ENCODE peak calls at places on chromosome 5, in six cellular contexts. C is fibroblast of lung, L is cardiac muscle cell, N is tibial nerve, I is adipocyte, Q is DND-41. U is an unnamed sample. For H3K27me3, the result is how much of the 10 kb centered on the place peaks cover.

GRCh38 chr5:132385321-132386105 is 16.0 kb downstream of the SLC22A5 start:
- DNase-seq in C (peak), L (peak), N (no peak), I (peak), Q (peak), U (no peak)

GRCh38 chr5:6252581-6252980 is 125.8 kb downstream of the MED10 start:
- DNase-seq in C (no peak), L (no peak), N (no peak), I (no peak), Q (no peak), U (no peak)

GRCh38 chr5:131514316-131515275 is 120.4 kb downstream of the RAPGEF6 start:
- DNase-seq in C (no peak), L (no peak), N (no peak), I (no peak), Q (peak), U (no peak)

GRCh38 chr5:96243862-96244261 is 189.2 kb downstream of the PCSK1 start:
- DNase-seq in C (no peak), L (no peak), N (no peak), I (peak), Q (no peak), U (no peak)

GRCh38 chr5:115423541-115423940 is 121.0 kb downstream of the FEM1C start:
- DNase-seq in C (no peak), L (peak), N (peak), I (no peak), Q (no peak), U (no peak)

GRCh38 chr5:139639619-139640431 is 8.3 kb upstream of the CXXC5 start:
- DNase-seq in C (no peak), L (no peak), N (no peak), I (no peak), Q (peak), U (no peak)

GRCh38 chr5:57348376-57348775 is 134.2 kb downstream of the ACTBL2 start:
- DNase-seq in C (no peak), L (no peak), N (no peak), I (no peak), Q (no peak), U (no peak)

GRCh38 chr5:132998553-132998952 is 27.8 kb downstream of the ZCCHC10 start:
- DNase-seq in C (no peak), L (no peak), N (no peak), I (no peak), Q (no peak), U (no peak)

GRCh38 chr5:90709323-90710148 is 150.9 kb downstream of the ADGRV1 start:
- DNase-seq in C (peak), L (peak), N (no peak), I (peak), Q (peak), U (no peak)

GRCh38 chr5:91049800-91050199 is 333.3 kb downstream of the ARRDC3 start:
- DNase-seq in C (peak), L (no peak), N (no peak), I (peak), Q (no peak), U (peak)

GRCh38 chr5:14197056-14197455 is 53.9 kb downstream of the TRIO start:
- DNase-seq in C (no peak), L (no peak), N (no peak), I (no peak), Q (no peak), U (no peak)

GRCh38 chr5:96687812-96688453 is 25.8 kb downstream of the CAST start:
- DNase-seq in C (peak), L (peak), N (no peak), I (peak), Q (no peak), U (no peak)

GRCh38 chr5:171418982-171419662 is at the start of gene FGF18:
- DNase-seq in C (peak), L (peak), N (no peak), I (peak), Q (peak), U (no peak)

GRCh38 chr5:169091396-169091980 is 209.5 kb downstream of the SLIT3 start:
- DNase-seq in C (no peak), L (no peak), N (no peak), I (no peak), Q (no peak), U (no peak)

GRCh38 chr5:80151890-80152289 is 104.0 kb downstream of the SERINC5 start:
- DNase-seq in C (no peak), L (no peak), N (no peak), I (no peak), Q (no peak), U (no peak)

GRCh38 chr5:90131734-90132133 is 277.8 kb downstream of the CETN3 start:
- DNase-seq in C (no peak), L (no peak), N (no peak), I (peak), Q (no peak), U (no peak)

GRCh38 chr5:88660326-88660946 is 222.5 kb downstream of the MEF2C start:
- DNase-seq in C (no peak), L (no peak), N (no peak), I (no peak), Q (no peak), U (no peak)

GRCh38 chr5:154519375-154519774 is 41.3 kb upstream of the HAND1 start:
- DNase-seq in C (peak), L (no peak), N (no peak), I (peak), Q (no peak), U (no peak)

GRCh38 chr5:93423333-93423714 is 157.7 kb downstream of the NR2F1-AS1 start:
- DNase-seq in C (no peak), L (no peak), N (no peak), I (no peak), Q (no peak), U (no peak)

GRCh38 chr5:148663509-148663908 is 9.2 kb upstream of the HTR4 start:
- DNase-seq in C (no peak), L (no peak), N (no peak), I (no peak), Q (no peak), U (no peak)

GRCh38 chr5:124649548-124650501 is 96.6 kb downstream of the ZNF608 start:
- DNase-seq in C (peak), L (peak), N (peak), I (peak), Q (peak), U (peak)

GRCh38 chr5:55303238-55303690 is 4.2 kb downstream of the DHX29 start:
- DNase-seq in C (peak), L (no peak), N (no peak), I (peak), Q (no peak), U (peak)

GRCh38 chr5:67299317-67299716 is 102.7 kb upstream of the CD180 start:
- DNase-seq in C (peak), L (no peak), N (no peak), I (no peak), Q (no peak), U (no peak)

GRCh38 chr5:112353678-112354077 is 65.4 kb downstream of the EPB41L4A start:
- DNase-seq in C (no peak), L (no peak), N (no peak), I (no peak), Q (no peak), U (no peak)

GRCh38 chr5:90547072-90547536 is 11.5 kb upstream of the ADGRV1 start:
- DNase-seq in C (no peak), L (no peak), N (no peak), I (no peak), Q (no peak), U (no peak)

GRCh38 chr5:138754699-138755057 is 1.5 kb downstream of the CTNNA1 start:
- DNase-seq in C (no peak), L (no peak), N (no peak), I (no peak), Q (no peak), U (no peak)

GRCh38 chr5:180589771-180590542 is 1.3 kb downstream of the SCGB3A1 start:
- DNase-seq in C (no peak), L (no peak), N (no peak), I (peak), Q (no peak), U (no peak)

GRCh38 chr5:74122175-74122574 is 496.2 kb downstream of the ARHGEF28 start:
- DNase-seq in C (no peak), L (no peak), N (no peak), I (no peak), Q (no peak), U (no peak)

GRCh38 chr5:1108008-1108864 is 3.6 kb downstream of the SLC12A7 start:
- DNase-seq in C (no peak), L (no peak), N (no peak), I (no peak), Q (no peak), U (no peak)

GRCh38 chr5:1107167-1108007 is 4.5 kb downstream of the SLC12A7 start:
- DNase-seq in C (no peak), L (no peak), N (no peak), I (no peak), Q (no peak), U (no peak)

GRCh38 chr5:1105350-1106265 is 6.3 kb downstream of the SLC12A7 start:
- DNase-seq in C (no peak), L (no peak), N (no peak), I (no peak), Q (peak), U (no peak)

GRCh38 chr5:1104327-1105006 is 7.4 kb downstream of the SLC12A7 start:
- DNase-seq in C (no peak), L (no peak), N (no peak), I (no peak), Q (no peak), U (no peak)

DNA sequence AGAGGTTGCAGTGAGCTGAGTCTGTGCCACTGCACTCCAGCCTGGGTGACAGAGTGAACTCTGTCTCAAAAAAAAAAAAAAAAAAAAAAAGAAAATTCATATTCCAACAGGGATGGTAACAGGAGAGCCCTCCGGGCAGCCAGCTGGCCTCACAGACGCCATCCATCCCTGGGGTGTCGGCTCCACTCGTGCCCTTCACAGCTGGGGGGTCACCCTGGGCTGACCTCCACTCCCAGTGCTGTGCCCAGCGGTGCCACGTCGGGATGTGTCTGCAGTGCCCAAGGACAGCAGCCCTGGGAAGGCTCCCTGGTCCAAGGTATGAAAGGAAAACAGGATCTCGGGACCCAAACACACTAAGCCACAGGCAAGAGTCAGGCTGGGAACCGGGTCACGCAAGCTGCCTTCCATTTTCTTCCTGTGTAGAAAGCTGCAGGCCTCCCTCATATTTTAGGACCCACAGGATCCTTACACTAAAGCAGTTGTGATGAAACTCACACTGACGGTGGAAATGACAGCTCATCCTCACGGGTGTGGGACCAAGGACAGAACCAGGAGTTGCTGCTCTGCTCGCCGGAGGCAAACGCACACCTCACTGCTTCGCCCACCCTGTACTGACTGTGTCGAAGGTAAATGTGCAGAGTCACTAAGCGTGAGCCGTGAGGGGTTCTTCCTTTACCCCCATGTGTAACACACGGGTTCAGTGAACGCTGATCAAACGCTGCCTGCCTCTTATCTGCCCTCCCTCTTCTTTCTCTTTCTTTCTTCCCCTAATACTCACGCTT is 5.3 kb downstream of the SLC12A7 start:
- DNase-seq in C (no peak), L (no peak), N (no peak), I (no peak), Q (no peak), U (no peak)
- H3K4me3 ChIP-seq in C (no peak), L (no peak), N (no peak), I (no peak), Q (no peak), U (no peak)

DNA sequence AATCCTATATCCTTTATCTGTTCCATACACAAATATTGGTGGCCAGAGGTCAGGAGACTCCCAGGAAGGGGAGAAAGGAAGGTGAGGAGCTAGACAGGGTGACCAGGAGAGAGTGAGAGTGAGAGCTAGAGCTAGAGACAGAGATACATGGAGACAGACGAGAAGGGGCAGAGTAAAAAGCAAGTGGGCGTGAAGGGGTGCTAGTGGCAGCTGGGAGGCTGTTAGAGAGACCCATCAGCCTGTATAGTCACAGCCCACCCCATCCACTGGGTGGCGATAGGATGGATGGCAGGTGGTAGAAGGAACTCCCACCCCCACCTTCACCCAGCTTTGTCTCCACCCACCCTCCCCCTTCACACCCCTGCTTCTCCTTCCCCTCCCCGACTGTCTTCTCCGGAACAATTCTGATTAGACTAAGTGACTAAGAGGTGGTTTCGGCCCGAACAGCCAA is 32.8 kb downstream of the PCDH1 start:
- DNase-seq in C (no peak), L (no peak), N (no peak), I (no peak), Q (peak), U (no peak)
- H3K27me3 ChIP-seq in C (under half), L (under half), N (under half), I (under half), Q (under half), U (under half)

GRCh38 chr5:42756630-42757601 is at the start of gene CCDC152:
- DNase-seq in C (peak), L (peak), N (no peak), I (no peak), Q (no peak), U (no peak)
- H3K4me3 ChIP-seq in C (peak), L (peak), N (peak), I (peak), Q (no peak), U (peak)

GRCh38 chr5:176868731-176869130 is 30.4 kb downstream of the HK3 start:
- DNase-seq in C (no peak), L (no peak), N (no peak), I (no peak), Q (no peak), U (no peak)
- H3K27me3 ChIP-seq in C (under half), L (under half), N (under half), I (under half), Q (under half), U (under half)

GRCh38 chr5:147573171-147573570 is 63.3 kb upstream of the DPYSL3 start:
- DNase-seq in C (no peak), L (no peak), N (no peak), I (no peak), Q (no peak), U (no peak)

GRCh38 chr5:147575598-147575997 is 65.7 kb upstream of the DPYSL3 start:
- DNase-seq in C (no peak), L (no peak), N (no peak), I (no peak), Q (no peak), U (no peak)

GRCh38 chr5:147576646-147577535 is 67.0 kb upstream of the DPYSL3 start:
- DNase-seq in C (peak), L (peak), N (peak), I (peak), Q (no peak), U (no peak)

DNA sequence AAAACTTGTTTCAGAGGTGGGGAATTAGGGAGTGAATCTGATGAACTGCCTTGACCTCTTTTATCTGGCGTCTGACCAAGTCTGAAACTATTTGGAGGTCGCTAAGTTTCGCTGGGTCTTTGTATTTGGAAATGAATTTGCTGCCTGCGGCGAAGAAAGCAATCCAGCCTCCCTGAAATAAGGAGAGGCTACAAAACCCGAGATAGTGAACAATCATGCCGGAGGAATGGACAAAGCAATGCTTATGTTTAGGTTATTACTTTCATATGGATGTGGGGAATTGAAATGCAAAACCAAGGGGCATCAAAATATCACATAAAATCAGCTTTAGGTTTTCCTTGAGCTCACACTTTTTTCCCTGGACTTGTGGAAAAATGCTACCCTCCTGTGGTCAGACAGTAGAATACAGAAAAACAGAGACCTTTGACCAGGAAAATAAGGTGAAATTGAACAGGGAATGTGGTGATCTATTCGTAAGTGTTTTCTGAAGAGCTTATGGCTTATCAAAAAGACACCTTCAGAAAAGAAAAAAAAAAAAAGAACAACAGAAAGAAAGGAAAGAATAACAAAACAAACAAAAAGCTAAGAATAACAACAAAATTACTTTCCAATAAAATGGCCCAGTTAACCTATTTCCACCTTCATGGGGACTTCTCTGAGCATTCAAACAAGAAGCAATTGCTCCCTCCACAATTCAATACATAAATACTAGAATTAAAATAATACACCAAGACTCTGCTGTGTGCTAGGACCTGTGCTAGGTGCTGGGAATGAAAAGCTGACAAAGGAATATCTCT is 68.6 kb upstream of the DPYSL3 start:
- DNase-seq in C (peak), L (peak), N (no peak), I (peak), Q (no peak), U (no peak)
- H3K4me3 ChIP-seq in C (no peak), L (no peak), N (no peak), I (no peak), Q (no peak), U (peak)

DNA sequence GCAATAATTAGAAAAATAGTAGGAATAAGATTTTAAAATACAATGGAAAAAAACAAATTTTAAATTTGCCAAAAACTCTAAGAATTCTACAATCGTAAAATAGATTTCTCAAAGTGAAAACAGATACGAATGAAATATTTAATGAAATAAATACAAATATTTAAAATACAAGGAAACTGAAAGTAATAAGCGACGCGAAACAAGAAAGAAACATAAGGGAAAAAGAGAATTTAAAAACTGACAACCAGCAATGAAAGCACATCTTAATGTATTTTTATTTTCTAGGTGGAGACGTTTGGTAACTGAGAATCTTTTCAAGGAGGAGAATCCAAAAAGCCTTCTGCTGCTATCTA is 1.0 kb downstream of the ANXA2R start:
- DNase-seq in C (no peak), L (no peak), N (no peak), I (no peak), Q (no peak), U (no peak)
- H3K27me3 ChIP-seq in C (under half), L (half or more), N (under half), I (under half), Q (under half), U (under half)

GRCh38 chr5:61330879-61331406 is 1.1 kb upstream of the ZSWIM6 start:
- DNase-seq in C (peak), L (peak), N (peak), I (peak), Q (peak), U (no peak)

GRCh38 chr5:61331407-61332368 is at the start of gene ZSWIM6:
- DNase-seq in C (peak), L (peak), N (peak), I (peak), Q (peak), U (peak)

GRCh38 chr5:61333351-61334223 is 1.5 kb downstream of the ZSWIM6 start:
- DNase-seq in C (no peak), L (peak), N (no peak), I (peak), Q (no peak), U (no peak)

GRCh38 chr5:61332891-61333350 is 863 bp downstream of the ZSWIM6 start:
- DNase-seq in C (peak), L (peak), N (peak), I (peak), Q (no peak), U (no peak)

DNA sequence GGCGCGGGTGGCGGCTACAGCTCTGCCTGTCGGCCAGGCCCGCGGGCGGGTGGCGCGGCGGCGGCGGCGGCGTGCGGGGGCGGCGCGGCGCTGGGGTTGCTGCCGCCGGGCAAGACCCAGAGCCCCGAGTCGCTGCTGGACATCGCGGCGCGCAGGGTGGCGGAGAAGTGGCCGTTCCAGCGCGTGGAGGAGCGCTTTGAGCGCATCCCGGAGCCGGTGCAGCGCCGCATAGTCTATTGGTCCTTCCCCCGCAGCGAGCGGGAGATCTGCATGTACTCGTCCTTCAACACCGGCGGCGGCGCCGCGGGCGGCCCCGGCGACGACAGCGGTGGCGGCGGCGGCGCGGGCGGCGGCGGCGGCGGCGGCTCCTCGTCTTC is 299 bp downstream of the ZSWIM6 start:
- DNase-seq in C (no peak), L (peak), N (no peak), I (peak), Q (peak), U (no peak)
- H3K4me3 ChIP-seq in C (peak), L (peak), N (peak), I (peak), Q (peak), U (peak)